ENCODE peak calls at places on chromosomes 3 and 15, in eight cellular contexts. E, X, L, D, B, I, P and M are unnamed samples.

GRCh38 chr3:48678056-48678455 is 7.7 kb downstream of the NCKIPSD start:
- DNase-seq in D (no peak), L (no peak), P (no peak), B (no peak), X (no peak), E (peak; percentile 59), I (no peak), M (no peak)

GRCh38 chr3:102238362-102238761 is 196.5 kb upstream of the ZPLD1 start:
- DNase-seq in I (no peak), D (no peak), X (no peak), L (no peak), P (peak; percentile 35), E (no peak), B (no peak), M (peak; percentile 97)

GRCh38 chr15:76335129-76335850 is 1.3 kb upstream of the ISL2 start:
- DNase-seq in L (peak; percentile 30), I (no peak), B (no peak), X (peak; percentile 66), E (no peak), D (no peak), P (no peak), M (no peak)

GRCh38 chr3:143145951-143146350 is 26.4 kb downstream of the CHST2 start:
- DNase-seq in D (no peak), E (no peak), B (no peak), P (no peak), X (no peak), L (no peak), I (no peak), M (no peak)

GRCh38 chr3:151393961-151394360 is 9.4 kb upstream of the P2RY12 start:
- DNase-seq in B (no peak), P (no peak), E (no peak), I (no peak), X (no peak), D (no peak), L (no peak), M (no peak)

GRCh38 chr3:164737174-164737573 is 341.1 kb downstream of the SI start:
- DNase-seq in D (no peak), E (no peak), X (no peak), B (no peak), L (no peak), I (no peak), P (no peak), M (no peak)

GRCh38 chr3:131756405-131756804 is 253.6 kb upstream of the MRPL3 start:
- DNase-seq in E (no peak), B (no peak), D (no peak), P (no peak), L (no peak), X (no peak), I (no peak), M (no peak)

GRCh38 chr3:71226565-71227281 is 356.8 kb downstream of the FOXP1 start:
- DNase-seq in D (no peak), L (no peak), B (no peak), X (no peak), I (no peak), P (no peak), E (peak; percentile 25), M (no peak)

GRCh38 chr3:139433089-139433488 is 43.2 kb downstream of the RBP2 start:
- DNase-seq in L (no peak), P (no peak), D (no peak), E (no peak), I (no peak), X (no peak), B (no peak), M (no peak)

GRCh38 chr15:34214135-34214534 is 4.2 kb upstream of the KATNBL1 start:
- DNase-seq in L (no peak), E (no peak), B (no peak), D (no peak), X (no peak), I (no peak), P (no peak), M (no peak)

GRCh38 chr3:128745742-128746141 is 19.8 kb downstream of the RAB7A start:
- DNase-seq in P (no peak), D (no peak), E (no peak), X (no peak), I (no peak), L (no peak), B (no peak), M (no peak)
- H3K9me3 ChIP-seq in P (no peaks in the 10 kb centered on the region), D (no peaks in the 10 kb centered on the region), E (no peaks in the 10 kb centered on the region), X (no peaks in the 10 kb centered on the region), I (no peaks in the 10 kb centered on the region), L (peaks cover 3% of the 10 kb centered on the region), B (no peaks in the 10 kb centered on the region), M (no peaks in the 10 kb centered on the region)

GRCh38 chr3:32278714-32279113 is 40.2 kb downstream of the CMTM8 start:
- DNase-seq in E (peak; percentile 21), D (no peak), P (no peak), B (no peak), I (no peak), L (no peak), X (no peak), M (peak; percentile 29)

GRCh38 chr3:32283304-32283703 is 44.8 kb downstream of the CMTM8 start:
- DNase-seq in P (peak; percentile 14), I (no peak), E (no peak), D (no peak), X (no peak), B (no peak), L (no peak), M (no peak)

GRCh38 chr3:32282578-32282977 is 44.1 kb downstream of the CMTM8 start:
- DNase-seq in B (no peak), X (no peak), I (no peak), E (no peak), D (no peak), P (no peak), L (no peak), M (no peak)

GRCh38 chr3:32281570-32282106 is 43.2 kb downstream of the CMTM8 start:
- DNase-seq in D (no peak), B (no peak), X (no peak), E (no peak), L (no peak), P (no peak), I (no peak), M (no peak)

GRCh38 chr3:32280262-32280910 is 41.9 kb downstream of the CMTM8 start:
- DNase-seq in I (no peak), P (no peak), D (no peak), X (no peak), B (peak; percentile 15), E (no peak), L (no peak), M (peak; percentile 58)
- H3K27ac ChIP-seq in I (no peak overlapping the region), P (no peak overlapping the region), D (no peak overlapping the region), X (no peak overlapping the region), B (no peak overlapping the region), E (no peak overlapping the region), L (no peak overlapping the region), M (no peak overlapping the region)

GRCh38 chr3:52773361-52774065 is 2.8 kb upstream of the NEK4 start:
- DNase-seq in L (no peak), X (no peak), I (no peak), B (no peak), D (no peak), P (no peak), E (no peak), M (no peak)

GRCh38 chr3:52774066-52774713 is 3.2 kb upstream of the ITIH1 start:
- DNase-seq in B (no peak), E (no peak), D (no peak), L (no peak), P (no peak), X (no peak), I (no peak), M (no peak)

GRCh38 chr3:52777127-52777958 is at the start of gene ITIH1:
- DNase-seq in D (no peak), X (peak; percentile 0), I (no peak), L (no peak), P (no peak), E (no peak), B (no peak), M (no peak)

GRCh38 chr3:52775877-52776276 is 1.5 kb upstream of the ITIH1 start:
- DNase-seq in D (peak; percentile 10), I (no peak), P (no peak), E (no peak), X (no peak), B (no peak), L (no peak), M (no peak)

DNA sequence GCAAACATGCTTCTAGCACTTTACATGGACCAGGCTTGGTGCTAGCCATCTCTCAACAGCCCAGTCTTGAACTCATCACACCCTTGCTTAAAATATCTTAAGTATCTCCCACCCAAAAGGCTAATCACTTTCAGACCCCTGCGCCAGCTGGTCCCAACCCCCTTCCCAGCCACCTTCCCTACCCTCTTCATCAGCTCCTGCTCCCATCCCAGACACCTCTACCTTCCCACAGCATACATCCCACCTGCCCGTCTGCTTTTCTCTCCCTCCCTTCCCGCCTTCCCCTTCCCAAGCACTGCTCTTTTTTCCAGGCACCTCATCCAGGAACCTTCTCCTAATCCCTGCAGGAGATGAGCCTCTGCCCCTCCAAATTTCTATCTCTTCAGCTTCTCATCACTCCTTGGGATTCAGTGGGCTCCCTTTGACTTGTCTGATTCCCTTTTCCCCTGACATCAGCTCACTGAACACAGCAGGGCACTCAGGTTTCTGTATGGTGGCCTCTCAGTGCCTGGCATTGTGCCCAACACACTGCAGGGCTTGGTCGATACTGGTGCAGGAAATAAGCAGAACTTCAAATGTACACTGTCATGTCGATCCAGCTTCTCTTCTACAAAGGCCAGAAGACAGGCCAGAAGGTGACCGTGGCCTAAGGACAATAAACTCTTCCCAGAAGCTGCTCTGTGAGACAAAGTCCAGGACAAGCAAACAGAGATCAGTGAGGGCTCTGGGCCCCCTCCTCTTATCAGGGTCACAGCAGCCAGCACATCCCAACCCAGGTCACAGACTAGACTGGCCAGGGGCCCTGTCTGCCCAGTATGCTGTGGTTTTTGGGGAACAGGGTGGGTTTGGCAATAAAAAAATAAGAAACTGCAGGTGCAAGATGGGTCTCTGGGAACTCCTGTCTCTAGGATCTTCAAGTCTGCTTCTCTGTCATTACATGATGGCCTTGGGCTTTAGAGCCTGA is 2.2 kb upstream of the ITIH1 start:
- DNase-seq in X (no peak), E (no peak), D (peak; percentile 14), I (no peak), P (peak; percentile 41), L (no peak), B (no peak), M (no peak)
- TF ChIP-seq EZH2phosphoT487 in X (no peak), E (no peak), D (no peak), I (no peak), P (no peak), L (no peak), B (no peak), M (no peak)

GRCh38 chr3:257826-258225 is 61.3 kb downstream of the CHL1 start:
- DNase-seq in D (no peak), E (no peak), I (no peak), B (no peak), X (no peak), L (no peak), P (no peak), M (no peak)

GRCh38 chr3:264394-265156 is 68.0 kb downstream of the CHL1 start:
- DNase-seq in L (no peak), P (peak; percentile 41), X (no peak), E (peak; percentile 83), I (no peak), B (no peak), D (no peak), M (peak; percentile 91)

GRCh38 chr3:256501-256900 is 59.9 kb downstream of the CHL1 start:
- DNase-seq in P (no peak), E (peak; percentile 1), D (no peak), B (no peak), I (no peak), X (no peak), L (no peak), M (no peak)

DNA sequence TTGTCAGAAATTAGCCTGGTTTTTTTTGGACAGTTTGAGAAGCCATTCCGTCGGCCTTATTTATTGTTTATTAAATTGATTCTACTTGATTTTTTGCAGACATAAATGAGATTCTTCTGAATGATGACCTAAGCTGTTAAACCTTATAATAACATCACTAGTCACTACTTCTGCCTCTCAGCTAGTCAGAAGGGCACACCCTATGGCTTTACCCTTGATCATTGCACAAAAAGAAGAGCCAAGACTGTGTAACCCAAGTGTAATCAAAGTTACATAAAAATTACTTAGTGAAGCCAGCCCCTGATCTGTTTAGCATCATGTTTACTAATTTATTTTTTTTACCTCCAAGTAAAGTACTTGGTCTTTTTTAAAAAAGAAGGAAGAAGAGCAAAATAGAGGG is 64.3 kb downstream of the CHL1 start:
- DNase-seq in B (no peak), E (peak; percentile 18), L (no peak), P (no peak), D (no peak), I (no peak), X (no peak), M (no peak)
- H3K9me3 ChIP-seq in B (peaks cover 8% of the 10 kb centered on the region), E (no peaks in the 10 kb centered on the region), L (no peaks in the 10 kb centered on the region), P (no peaks in the 10 kb centered on the region), D (no peaks in the 10 kb centered on the region), I (no peaks in the 10 kb centered on the region), X (no peaks in the 10 kb centered on the region), M (peaks cover 5% of the 10 kb centered on the region)